ENCODE peak calls at places on chromosomes 3 and 15, in six cellular contexts. M is GM12865, G is body of pancreas, P is brain microvascular endothelial cell, A is AG04449, R is GM20000. U is an unnamed sample.

GRCh38 chr3:12044860-12045259 is 40.7 kb downstream of the SYN2 start:
- DNase-seq in M (no peak), G (no peak), P (no peak), A (no peak), R (no peak), U (no peak)

GRCh38 chr15:38127306-38127731 is 125.3 kb upstream of the SPRED1 start:
- DNase-seq in M (no peak), G (no peak), P (no peak), A (no peak), R (no peak), U (peak)

GRCh38 chr3:125957674-125958510 is 11.1 kb upstream of the ROPN1B start:
- DNase-seq in M (no peak), G (no peak), P (no peak), A (no peak), R (no peak), U (no peak)

GRCh38 chr3:15794303-15794771 is 3.4 kb downstream of the ANKRD28 start:
- DNase-seq in M (peak), G (no peak), P (peak), A (peak), R (peak), U (no peak)

GRCh38 chr15:91445701-91446100 is 345.6 kb downstream of the SV2B start:
- DNase-seq in M (no peak), G (no peak), P (no peak), A (no peak), R (no peak), U (no peak)

GRCh38 chr15:45276851-45277250 is 24.8 kb downstream of the SLC28A2 start:
- DNase-seq in M (peak), G (no peak), P (no peak), A (no peak), R (no peak), U (no peak)

GRCh38 chr3:5006755-5007202 is 27.5 kb downstream of the BHLHE40 start:
- DNase-seq in M (peak), G (peak), P (no peak), A (no peak), R (peak), U (no peak)

GRCh38 chr3:71532639-71533395 is 50.7 kb downstream of the FOXP1 start:
- DNase-seq in M (no peak), G (no peak), P (no peak), A (no peak), R (no peak), U (no peak)

GRCh38 chr3:45817788-45818523 is 21.6 kb upstream of the SLC6A20 start:
- DNase-seq in M (no peak), G (peak), P (peak), A (peak), R (no peak), U (no peak)

GRCh38 chr3:58422756-58423324 is 10.8 kb downstream of the PDHB start:
- DNase-seq in M (no peak), G (no peak), P (no peak), A (no peak), R (no peak), U (no peak)

GRCh38 chr15:90209591-90209990 is 8.5 kb downstream of the SEMA4B start:
- DNase-seq in M (peak), G (no peak), P (no peak), A (no peak), R (peak), U (no peak)

GRCh38 chr3:20837676-20838302 is 651.8 kb upstream of the SGO1 start:
- DNase-seq in M (no peak), G (no peak), P (no peak), A (no peak), R (no peak), U (no peak)

GRCh38 chr15:25239471-25240345 is 199.1 kb downstream of the UBE3A start:
- DNase-seq in M (no peak), G (no peak), P (no peak), A (no peak), R (no peak), U (no peak)

GRCh38 chr15:91522609-91523332 is 330.7 kb upstream of the SLCO3A1 start:
- DNase-seq in M (no peak), G (no peak), P (no peak), A (no peak), R (no peak), U (no peak)

GRCh38 chr3:26346497-26346896 is 276.1 kb upstream of the LRRC3B start:
- DNase-seq in M (no peak), G (no peak), P (no peak), A (no peak), R (no peak), U (no peak)

GRCh38 chr3:72058493-72059081 is 273.6 kb upstream of the PROK2 start:
- DNase-seq in M (no peak), G (no peak), P (no peak), A (no peak), R (no peak), U (no peak)

GRCh38 chr15:81023483-81024264 is 23.0 kb downstream of the TLNRD1 start:
- DNase-seq in M (peak), G (peak), P (peak), A (no peak), R (peak), U (peak)

GRCh38 chr3:105916767-105917166 is 48.0 kb upstream of the CBLB start:
- DNase-seq in M (no peak), G (no peak), P (no peak), A (no peak), R (no peak), U (no peak)

GRCh38 chr3:63762180-63762579 is 56.9 kb upstream of the C3orf49 start:
- DNase-seq in M (no peak), G (no peak), P (no peak), A (peak), R (no peak), U (no peak)

GRCh38 chr3:101189786-101190185 is 130.6 kb downstream of the IMPG2 start:
- DNase-seq in M (no peak), G (no peak), P (peak), A (no peak), R (no peak), U (no peak)

GRCh38 chr3:8441969-8442559 is 59.6 kb upstream of the LMCD1 start:
- DNase-seq in M (peak), G (peak), P (peak), A (no peak), R (peak), U (peak)

GRCh38 chr3:104273046-104273649 is 1093.6 kb upstream of the ALCAM start:
- DNase-seq in M (peak), G (no peak), P (peak), A (peak), R (no peak), U (peak)

GRCh38 chr15:91289324-91289723 is 189.3 kb downstream of the SV2B start:
- DNase-seq in M (peak), G (no peak), P (no peak), A (no peak), R (peak), U (no peak)

GRCh38 chr3:152019516-152019915 is 146.1 kb downstream of the SUCNR1 start:
- DNase-seq in M (no peak), G (no peak), P (peak), A (no peak), R (no peak), U (no peak)

GRCh38 chr15:52379395-52380111 is 83.9 kb upstream of the MYO5C start:
- DNase-seq in M (peak), G (no peak), P (no peak), A (no peak), R (peak), U (peak)

GRCh38 chr3:58434990-58435389 is 1.4 kb upstream of the PDHB start:
- DNase-seq in M (no peak), G (peak), P (peak), A (peak), R (no peak), U (no peak)

GRCh38 chr3:10547841-10548783 is 42.7 kb upstream of the ATP2B2 start:
- DNase-seq in M (no peak), G (no peak), P (no peak), A (no peak), R (no peak), U (no peak)

GRCh38 chr3:112131111-112131510 is 1.9 kb downstream of the GCSAM start:
- DNase-seq in M (peak), G (no peak), P (no peak), A (no peak), R (no peak), U (no peak)

GRCh38 chr3:112128843-112129727 is 4.0 kb downstream of the GCSAM start:
- DNase-seq in M (peak), G (no peak), P (no peak), A (no peak), R (no peak), U (no peak)

GRCh38 chr3:112132088-112132487 is 960 bp downstream of the GCSAM start:
- DNase-seq in M (peak), G (no peak), P (no peak), A (no peak), R (no peak), U (no peak)

GRCh38 chr3:112130638-112130993 is 2.4 kb downstream of the GCSAM start:
- DNase-seq in M (peak), G (no peak), P (no peak), A (no peak), R (no peak), U (no peak)

GRCh38 chr3:112129925-112130637 is 3.0 kb downstream of the GCSAM start:
- DNase-seq in M (peak), G (no peak), P (no peak), A (no peak), R (no peak), U (no peak)
- TF ChIP-seq CTCF in M (no peak), G (no peak), P (no peak), A (no peak), R (no peak), U (no peak)

GRCh38 chr3:197801801-197802504 is 10.9 kb downstream of the LRCH3 start:
- DNase-seq in M (peak), G (peak), P (no peak), A (no peak), R (no peak), U (peak)
- TF ChIP-seq CTCF in M (peak), G (peak), P (peak), A (peak), R (peak), U (peak)

DNA sequence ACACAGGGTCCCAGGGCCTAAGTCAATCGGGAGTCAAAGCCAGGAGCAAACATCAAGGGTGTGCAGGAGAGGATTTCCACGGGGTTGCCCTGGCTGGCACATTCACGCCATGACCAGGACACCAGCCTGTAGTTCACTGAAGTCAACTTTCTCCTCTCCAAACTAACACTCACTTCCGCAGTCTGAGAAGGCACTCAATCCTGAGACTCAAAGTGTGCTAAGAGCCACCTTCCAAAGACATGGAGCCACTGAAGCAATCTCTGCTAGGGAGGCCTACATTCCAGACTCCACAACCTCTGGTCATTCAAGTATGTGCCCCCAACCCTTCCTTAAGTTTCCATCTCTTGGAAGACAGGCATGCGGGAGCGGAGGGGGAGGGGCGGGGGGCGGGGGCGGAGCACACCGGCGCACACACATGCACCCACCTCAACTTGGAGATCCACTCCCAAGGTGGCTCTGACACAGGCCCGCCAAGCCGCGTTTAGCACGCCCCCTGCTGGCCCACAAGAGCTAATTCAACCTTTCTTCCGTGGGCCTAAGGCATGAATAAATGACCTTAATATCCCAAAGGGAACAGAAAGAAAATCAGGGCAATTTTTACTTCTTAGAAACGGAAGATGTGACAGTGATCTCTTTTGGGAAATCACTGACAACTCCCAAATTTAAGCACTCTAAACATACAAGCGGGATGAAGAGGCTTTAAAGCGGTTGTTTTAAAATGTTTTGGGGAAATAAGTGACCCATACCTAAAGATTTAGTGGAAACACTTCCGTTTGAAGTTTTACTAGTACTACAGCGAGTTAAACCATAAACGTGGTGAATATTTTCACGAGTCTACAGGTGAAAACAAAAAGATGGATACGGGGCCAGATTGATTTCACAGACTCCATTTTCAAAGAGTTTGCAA is 162.5 kb upstream of the CHRNA7 start:
- DNase-seq in M (peak), G (peak), P (peak), A (no peak), R (peak), U (peak)
- TF ChIP-seq CTCF in M (peak), G (peak), P (peak), A (peak), R (peak), U (peak)

GRCh38 chr3:143122089-143122430 is 2.5 kb downstream of the CHST2 start:
- DNase-seq in M (no peak), G (no peak), P (no peak), A (no peak), R (no peak), U (no peak)

GRCh38 chr3:143121240-143122088 is 1.9 kb downstream of the CHST2 start:
- DNase-seq in M (peak), G (peak), P (peak), A (no peak), R (peak), U (peak)

GRCh38 chr3:143119009-143119914 is at the start of gene CHST2:
- DNase-seq in M (peak), G (peak), P (peak), A (no peak), R (peak), U (peak)

GRCh38 chr3:143119974-143120715 is 574 bp downstream of the CHST2 start:
- DNase-seq in M (peak), G (no peak), P (peak), A (no peak), R (peak), U (peak)

GRCh38 chr3:143120716-143121239 is 1.2 kb downstream of the CHST2 start:
- DNase-seq in M (peak), G (peak), P (peak), A (no peak), R (peak), U (peak)
- TF ChIP-seq CTCF in M (peak), G (peak), P (peak), A (peak), R (peak), U (no peak)

DNA sequence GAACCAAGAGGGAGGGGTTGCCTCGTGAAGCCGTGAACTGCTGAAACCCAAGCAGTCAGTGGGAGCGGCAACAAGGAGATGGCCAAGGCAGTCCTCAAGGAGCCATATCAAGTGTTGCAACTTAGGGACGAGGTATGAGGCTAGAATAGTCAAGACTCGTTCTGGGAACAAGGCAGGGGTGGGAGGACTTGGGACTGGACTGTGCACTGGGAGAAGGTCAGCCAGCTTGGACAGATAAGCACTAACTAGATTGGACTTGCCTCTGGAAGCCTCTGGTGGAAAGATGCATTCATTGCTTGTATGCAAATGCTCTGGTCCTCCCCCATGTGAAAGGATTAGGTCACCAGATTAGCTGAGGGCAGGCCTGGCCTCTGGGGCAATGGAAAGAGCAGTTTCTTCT is 123.3 kb upstream of the CTNNB1 start:
- DNase-seq in M (no peak), G (peak), P (peak), A (no peak), R (no peak), U (peak)
- TF ChIP-seq CTCF in M (no peak), G (no peak), P (peak), A (no peak), R (no peak), U (no peak)

DNA sequence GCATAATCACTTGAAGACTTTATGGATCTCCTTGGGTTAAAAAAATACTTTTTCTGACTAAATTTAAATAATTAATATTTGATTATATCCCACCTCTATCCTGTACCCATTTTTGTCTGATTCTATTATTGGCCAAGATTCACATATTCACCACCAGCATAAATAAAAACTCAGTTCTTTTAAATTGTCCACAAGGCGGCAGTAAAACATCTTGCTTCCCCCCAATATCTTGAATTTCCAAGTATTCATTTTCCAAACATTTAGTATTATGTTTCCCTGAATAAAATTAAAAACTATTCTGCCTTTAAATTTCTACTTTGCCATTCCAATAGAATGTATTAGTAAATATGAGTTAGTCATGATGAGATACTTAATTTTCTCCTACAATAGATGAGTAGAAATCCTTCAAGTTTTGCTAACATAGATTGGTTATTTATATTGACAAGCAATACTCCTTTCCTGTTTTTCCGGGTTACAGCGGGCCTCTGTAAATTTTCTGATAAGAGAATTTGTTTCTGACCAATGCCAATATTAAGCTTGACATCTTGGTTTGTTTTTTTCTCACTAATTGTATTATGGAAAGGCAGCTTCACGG is 218.7 kb upstream of the MDFIC2 start:
- DNase-seq in M (peak), G (no peak), P (peak), A (no peak), R (peak), U (no peak)
- TF ChIP-seq CTCF in M (peak), G (peak), P (peak), A (peak), R (peak), U (no peak)

GRCh38 chr3:49339593-49339946 is 283 bp downstream of the USP4 start:
- DNase-seq in M (no peak), G (no peak), P (no peak), A (no peak), R (no peak), U (no peak)

GRCh38 chr3:49341996-49342395 is 2.1 kb upstream of the USP4 start:
- DNase-seq in M (no peak), G (no peak), P (no peak), A (no peak), R (no peak), U (no peak)

GRCh38 chr3:49343163-49343562 is 3.3 kb upstream of the USP4 start:
- DNase-seq in M (peak), G (no peak), P (no peak), A (no peak), R (no peak), U (no peak)

GRCh38 chr3:49339947-49340800 is at the start of gene USP4:
- DNase-seq in M (peak), G (peak), P (peak), A (no peak), R (peak), U (peak)
- TF ChIP-seq CTCF in M (peak), G (peak), P (peak), A (peak), R (peak), U (peak)

DNA sequence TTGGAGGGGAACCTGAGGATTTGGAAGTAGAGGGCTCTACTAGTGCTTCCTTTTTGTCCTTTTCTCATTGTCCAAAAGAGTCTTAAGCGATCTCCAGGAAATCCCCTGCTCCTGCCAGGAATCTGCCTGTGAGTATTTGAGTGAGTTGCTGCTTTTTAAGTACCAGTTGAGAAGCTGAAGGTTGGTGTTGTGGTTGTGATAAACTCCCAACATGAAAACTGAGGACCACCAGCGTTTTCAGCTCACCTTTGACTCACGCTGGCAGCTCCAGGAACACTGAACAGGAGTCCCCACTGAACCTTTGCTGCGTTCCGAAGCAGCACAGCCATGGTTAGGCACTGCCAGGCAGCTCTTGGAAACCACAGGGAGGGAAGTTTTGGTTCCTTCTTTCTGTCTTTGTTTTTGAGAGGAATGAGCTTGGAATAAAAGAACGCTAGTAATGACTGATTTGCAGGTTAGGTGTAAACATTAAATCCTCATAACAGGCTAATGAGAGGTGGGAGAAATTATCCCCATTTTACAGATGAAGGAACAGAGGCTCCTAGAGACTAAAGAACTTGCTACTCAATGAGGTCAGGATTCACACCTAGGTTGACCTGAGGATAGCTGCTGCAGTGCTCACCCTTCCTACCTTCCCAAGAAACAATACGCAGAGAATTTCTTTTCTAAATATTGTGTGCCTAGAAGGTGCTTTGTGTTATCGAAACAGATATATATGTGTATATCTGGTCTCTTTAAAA is 106.1 kb downstream of the IGF1R start:
- DNase-seq in M (no peak), G (no peak), P (no peak), A (no peak), R (no peak), U (no peak)
- TF ChIP-seq CTCF in M (no peak), G (no peak), P (no peak), A (no peak), R (no peak), U (no peak)

U was measured in mucosa of descending colon.